ENCODE peak calls at places on chromosomes 5 and 9, in four cellular contexts. H is HepG2, T is GM23338, S is esophagus muscularis mucosa. V is an unnamed sample.

GRCh38 chr5:36786613-36787012 is 90.0 kb upstream of the NIPBL start:
- DNase-seq in H (no peak), T (no peak), S (no peak), V (no peak)

GRCh38 chr5:143399616-143400540 is 3.6 kb downstream of the NR3C1 start:
- DNase-seq in H (no peak), T (no peak), S (no peak), V (no peak)

GRCh38 chr5:8517461-8517860 is 648.5 kb downstream of the MTRR start:
- DNase-seq in H (no peak), T (no peak), S (no peak), V (no peak)

GRCh38 chr9:16563446-16563845 is 307.0 kb downstream of the BNC2 start:
- DNase-seq in H (no peak), T (no peak), S (no peak), V (no peak)

GRCh38 chr5:83553000-83553486 is 81.5 kb downstream of the VCAN start:
- DNase-seq in H (no peak), T (no peak), S (no peak), V (no peak)

GRCh38 chr9:14313378-14313940 is 482 bp downstream of the NFIB start:
- DNase-seq in H (no peak), T (peak; percentile 80), S (no peak), V (no peak)

GRCh38 chr5:22708770-22709328 is 144.3 kb downstream of the CDH12 start:
- DNase-seq in H (no peak), T (peak; percentile 61), S (no peak), V (no peak)

GRCh38 chr5:54959673-54960418 is 25.5 kb downstream of the ESM1 start:
- DNase-seq in H (peak; percentile 5), T (peak; percentile 82), S (peak; percentile 47), V (no peak)

GRCh38 chr5:125558466-125558865 is 812.0 kb upstream of the ZNF608 start:
- DNase-seq in H (no peak), T (no peak), S (no peak), V (no peak)

GRCh38 chr5:65366655-65367054 is 115.1 kb downstream of the ADAMTS6 start:
- DNase-seq in H (no peak), T (no peak), S (no peak), V (no peak)

GRCh38 chr5:170070556-170071412 is 34.9 kb upstream of the FOXI1 start:
- DNase-seq in H (no peak), T (peak; percentile 81), S (no peak), V (no peak)

GRCh38 chr9:113558632-113559502 is 95.3 kb downstream of the RGS3 start:
- DNase-seq in H (peak; percentile 83), T (no peak), S (no peak), V (no peak)

GRCh38 chr9:26152350-26152749 is 474.1 kb upstream of the TUSC1 start:
- DNase-seq in H (no peak), T (peak; percentile 24), S (no peak), V (no peak)

GRCh38 chr9:125748511-125749099 is 1.4 kb downstream of the PBX3 start:
- DNase-seq in H (no peak), T (peak; percentile 39), S (no peak), V (no peak)

GRCh38 chr5:171681667-171682066 is 104.0 kb upstream of the SMIM23 start:
- DNase-seq in H (no peak), T (no peak), S (no peak), V (no peak)

GRCh38 chr5:14187660-14188059 is 44.5 kb downstream of the TRIO start:
- DNase-seq in H (no peak), T (no peak), S (no peak), V (no peak)

DNA sequence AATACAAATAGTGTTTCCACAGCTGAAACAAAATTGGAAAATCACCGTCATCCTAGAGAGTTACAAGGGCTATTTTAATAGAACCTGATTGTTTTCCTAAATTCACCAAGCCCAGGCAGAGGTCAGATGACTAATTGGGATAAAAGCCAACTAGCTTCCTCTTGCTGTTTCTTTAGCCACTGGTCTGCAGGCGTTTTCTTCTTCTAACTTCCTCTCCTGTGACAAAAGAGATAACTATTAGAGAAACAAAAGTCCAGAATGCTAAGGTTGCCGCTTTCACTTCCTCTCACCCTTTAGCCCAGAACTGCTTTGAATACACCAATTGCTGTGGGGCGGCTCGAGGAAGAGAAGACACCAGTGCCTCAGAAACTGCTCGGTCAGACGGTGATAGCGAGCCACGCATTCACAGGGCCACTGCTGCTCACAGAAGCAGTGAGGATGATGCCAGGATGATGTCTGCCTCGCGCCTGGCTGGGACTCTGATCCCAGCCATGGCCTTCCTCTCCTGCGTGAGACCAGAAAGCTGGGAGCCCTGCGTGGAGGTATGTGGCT is at the start of gene TLR4:
- DNase-seq in H (no peak), T (peak; percentile 16), S (peak; percentile 95), V (no peak)
- TF ChIP-seq POLR2AphosphoS5 in H (no peak), T (no peak), S (peak; percentile 82), V (peak; percentile 71)

DNA sequence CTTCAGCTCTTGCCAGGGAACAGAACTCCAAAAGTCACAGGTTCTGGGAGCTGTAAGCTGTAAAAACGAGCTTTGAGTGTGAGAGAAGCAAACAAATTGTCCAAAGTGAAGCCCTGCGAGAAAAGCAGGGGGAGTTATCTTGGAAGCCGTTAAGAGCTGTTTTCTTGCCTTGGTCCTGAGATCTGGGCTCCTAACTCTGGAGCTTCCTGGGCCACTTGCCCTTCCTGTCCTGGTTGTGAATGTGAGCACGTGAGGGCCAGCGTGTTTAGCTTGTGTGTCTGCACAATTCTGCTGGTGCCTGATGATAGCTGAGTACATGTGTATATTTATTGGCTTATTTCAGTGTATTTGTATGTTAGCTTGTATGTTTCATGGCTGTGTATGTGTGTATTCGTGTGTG is 40.5 kb downstream of the DAB2IP start:
- DNase-seq in H (no peak), T (no peak), S (no peak), V (no peak)
- H3K27ac ChIP-seq in H (no peak overlapping the region), T (no peak overlapping the region), S (peak overlapping the region; percentile 56), V (peak overlapping the region; percentile 63)

GRCh38 chr9:1939926-1940368 is 75.2 kb upstream of the SMARCA2 start:
- DNase-seq in H (peak; percentile 12), T (peak; percentile 84), S (no peak), V (no peak)
- TF ChIP-seq POLR2AphosphoS5 in H (no peak), T (no peak), S (no peak), V (no peak)

DNA sequence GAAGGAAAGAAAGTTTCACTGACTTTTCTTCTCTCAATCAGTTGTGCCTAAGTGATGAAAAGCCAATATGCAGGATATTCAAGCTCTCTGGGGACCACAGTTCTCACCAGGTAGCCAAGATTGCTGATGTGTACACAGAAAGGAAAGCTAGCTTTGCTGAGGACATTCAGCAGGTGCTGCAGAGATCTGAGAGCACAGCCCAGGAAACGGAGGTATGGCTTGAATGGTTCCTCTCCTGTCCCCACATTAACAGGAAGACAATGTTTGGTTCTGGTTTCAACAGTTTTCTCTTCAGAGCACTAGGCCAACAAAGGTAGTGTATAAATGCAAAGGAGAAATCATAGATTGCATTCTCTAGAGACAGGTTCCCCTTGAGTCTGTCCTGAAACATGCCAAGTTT is 69.6 kb downstream of the PTPDC1 start:
- DNase-seq in H (no peak), T (no peak), S (peak; percentile 24), V (no peak)
- H3K27ac ChIP-seq in H (no peak overlapping the region), T (no peak overlapping the region), S (no peak overlapping the region), V (no peak overlapping the region)

GRCh38 chr9:70574222-70574837 is 159.9 kb upstream of the KLF9 start:
- DNase-seq in H (no peak), T (peak; percentile 37), S (peak; percentile 93), V (no peak)
- TF ChIP-seq POLR2AphosphoS5 in H (no peak), T (no peak), S (peak; percentile 58), V (no peak)

GRCh38 chr5:112254303-112254702 is 164.8 kb downstream of the EPB41L4A start:
- DNase-seq in H (no peak), T (no peak), S (no peak), V (no peak)
- H3K27ac ChIP-seq in H (no peak overlapping the region), T (no peak overlapping the region), S (peak overlapping the region; percentile 13), V (peak overlapping the region; percentile 46)

DNA sequence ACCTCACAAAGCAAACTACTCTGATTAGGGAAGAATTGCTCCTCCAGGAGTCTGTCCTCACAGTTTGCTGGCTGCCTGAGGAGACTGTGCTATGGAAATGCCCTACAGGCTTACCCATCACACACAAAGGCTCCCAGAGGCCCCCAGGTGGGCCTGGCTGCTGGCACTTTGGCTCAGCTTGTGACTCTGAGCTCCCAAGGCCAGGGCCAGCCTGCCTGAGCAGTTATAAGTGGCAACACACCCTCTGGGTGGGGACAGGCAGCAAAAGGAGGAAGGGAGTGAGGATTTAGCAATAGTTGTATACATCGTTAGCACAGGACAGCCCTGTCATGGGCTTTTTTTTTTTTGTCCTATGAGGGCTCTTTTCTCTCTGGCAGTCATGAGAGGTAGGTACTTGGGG is 103.5 kb downstream of the DAPK1 start:
- DNase-seq in H (peak; percentile 14), T (no peak), S (no peak), V (no peak)
- TF ChIP-seq POLR2AphosphoS5 in H (no peak), T (no peak), S (no peak), V (peak; percentile 16)

GRCh38 chr9:97570899-97571298 is 62.3 kb downstream of the TSTD2 start:
- DNase-seq in H (no peak), T (no peak), S (no peak), V (no peak)
- H3K27ac ChIP-seq in H (no peak overlapping the region), T (no peak overlapping the region), S (peak overlapping the region; percentile 29), V (peak overlapping the region; percentile 88)

DNA sequence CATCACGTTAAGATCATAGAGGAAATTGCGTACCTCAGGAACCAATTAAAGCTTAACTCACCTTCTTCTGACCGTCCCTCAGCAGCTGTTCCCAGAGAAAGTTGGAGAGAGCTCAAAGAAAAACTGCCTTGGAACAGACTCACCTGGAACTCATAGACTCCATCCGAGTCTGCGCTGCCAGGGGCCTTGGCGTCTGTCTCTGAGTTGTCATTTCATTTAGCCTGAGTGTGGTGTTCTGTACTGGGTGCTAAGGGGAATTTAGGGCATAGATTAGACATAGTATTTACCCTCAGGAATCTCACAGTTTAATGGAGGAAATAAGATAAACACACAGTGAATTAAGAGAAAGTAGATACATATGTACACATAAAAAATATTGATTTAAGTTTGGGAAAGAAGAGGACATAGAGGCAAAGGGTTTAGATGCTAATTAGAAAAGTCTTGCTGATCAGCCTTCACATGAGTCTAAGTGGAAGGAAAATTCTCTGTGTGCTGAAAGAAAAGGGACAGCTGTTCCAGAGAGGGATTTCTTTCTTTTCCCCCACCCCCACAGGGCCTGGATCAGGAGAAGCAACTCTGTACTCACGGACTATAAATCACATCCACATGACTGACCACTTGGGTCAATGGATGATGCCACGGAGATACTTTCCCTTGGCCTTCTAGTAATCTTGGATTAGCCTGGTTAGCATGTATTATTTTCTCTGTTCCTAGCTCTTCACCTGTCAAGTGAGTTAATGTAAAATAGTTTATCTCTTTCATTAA is 892.5 kb downstream of the TLE1 start:
- DNase-seq in H (no peak), T (no peak), S (no peak), V (no peak)
- TF ChIP-seq POLR2AphosphoS5 in H (no peak), T (no peak), S (no peak), V (no peak)

V was measured in vagina.